ENCODE peak calls at places on chromosomes 4 and X, in four cellular contexts. B is PC-3, H is GM12878, R is aorta. Y is an unnamed sample.
A peak's percentile ranks its signal among the peaks of the same experiment; 100 is the strongest.

GRCh38 chrX:70169281-70169680 is 8.0 kb upstream of the DGAT2L6 start:
- DNase-seq in B (peak; percentile 7), R (no peak), H (no peak), Y (no peak)

GRCh38 chrX:116276191-116276700 is 105.7 kb downstream of the AGTR2 start:
- DNase-seq in B (no peak), H (no peak), R (no peak), Y (no peak)

GRCh38 chrX:138925330-138925729 is 213.8 kb upstream of the FGF13 start:
- DNase-seq in R (no peak), H (no peak), B (peak; percentile 92), Y (no peak)

GRCh38 chr4:74931386-74931785 is 1.5 kb upstream of the PARM1 start:
- DNase-seq in H (no peak), B (no peak), R (no peak), Y (no peak)

GRCh38 chr4:153020460-153020859 is 84.3 kb downstream of the FHDC1 start:
- DNase-seq in B (no peak), R (no peak), H (no peak), Y (no peak)

GRCh38 chrX:68273887-68274286 is 159.4 kb downstream of the OPHN1 start:
- DNase-seq in B (no peak), H (no peak), R (no peak), Y (no peak)

GRCh38 chr4:128427832-128428366 is 140.3 kb upstream of the PGRMC2 start:
- DNase-seq in R (no peak), H (no peak), B (peak; percentile 87), Y (peak; percentile 52)

GRCh38 chrX:68826113-68826980 is 2.5 kb upstream of the EFNB1 start:
- DNase-seq in H (no peak), B (no peak), R (no peak), Y (no peak)

GRCh38 chr4:149166886-149167285 is 648.8 kb downstream of the IQCM start:
- DNase-seq in R (no peak), H (no peak), B (no peak), Y (no peak)

GRCh38 chr4:156705291-156705690 is 266.3 kb downstream of the PDGFC start:
- DNase-seq in B (peak; percentile 26), R (no peak), H (no peak), Y (no peak)

GRCh38 chr4:139835006-139835405 is 169.4 kb downstream of the MGST2 start:
- DNase-seq in R (no peak), H (no peak), B (no peak), Y (no peak)

GRCh38 chrX:70998402-70999027 is 67.6 kb upstream of the SLC7A3 start:
- DNase-seq in H (no peak), R (no peak), B (peak; percentile 42), Y (no peak)

GRCh38 chr4:142452132-142452855 is 393.8 kb downstream of the INPP4B start:
- DNase-seq in H (no peak), B (peak; percentile 44), R (no peak), Y (no peak)

GRCh38 chr4:35975617-35976355 is 268.5 kb downstream of the ARAP2 start:
- DNase-seq in B (peak; percentile 10), R (no peak), H (no peak), Y (no peak)

GRCh38 chrX:51496501-51497291 is at the start of gene NUDT11:
- DNase-seq in R (peak; percentile 90), H (no peak), B (peak; percentile 51), Y (peak; percentile 72)

GRCh38 chr4:5751073-5751917 is 40.3 kb downstream of the EVC start:
- DNase-seq in H (no peak), B (no peak), R (no peak), Y (no peak)

GRCh38 chrX:103464071-103464773 is 55.1 kb downstream of the RAB40A start:
- DNase-seq in R (no peak), H (no peak), B (peak; percentile 55), Y (no peak)

GRCh38 chrX:103830848-103831247 is 1.2 kb downstream of the RAB9B start:
- DNase-seq in H (no peak), B (no peak), R (no peak), Y (no peak)

GRCh38 chr4:123449362-123449761 is 52.8 kb downstream of the SPRY1 start:
- DNase-seq in B (no peak), H (no peak), R (no peak), Y (no peak)

GRCh38 chrX:17459596-17459995 is 84.6 kb downstream of the NHS start:
- DNase-seq in R (no peak), B (no peak), H (no peak), Y (no peak)

GRCh38 chrX:132271330-132271729 is 52.1 kb upstream of the RAP2C start:
- DNase-seq in R (no peak), H (no peak), B (peak; percentile 73), Y (no peak)

GRCh38 chr4:168587326-168588125 is 90.7 kb downstream of the PALLD start:
- DNase-seq in R (peak; percentile 74), B (peak; percentile 95), H (no peak), Y (peak; percentile 94)

GRCh38 chrX:47992669-47993068 is 11.1 kb downstream of the ZNF182 start:
- DNase-seq in H (no peak), B (no peak), R (no peak), Y (no peak)

GRCh38 chr4:87839309-87839946 is 6.7 kb downstream of the MEPE start:
- DNase-seq in B (peak; percentile 45), R (no peak), H (no peak), Y (no peak)

GRCh38 chrX:12767856-12768255 is 23.4 kb upstream of the PRPS2 start:
- DNase-seq in R (no peak), H (no peak), B (no peak), Y (no peak)

DNA sequence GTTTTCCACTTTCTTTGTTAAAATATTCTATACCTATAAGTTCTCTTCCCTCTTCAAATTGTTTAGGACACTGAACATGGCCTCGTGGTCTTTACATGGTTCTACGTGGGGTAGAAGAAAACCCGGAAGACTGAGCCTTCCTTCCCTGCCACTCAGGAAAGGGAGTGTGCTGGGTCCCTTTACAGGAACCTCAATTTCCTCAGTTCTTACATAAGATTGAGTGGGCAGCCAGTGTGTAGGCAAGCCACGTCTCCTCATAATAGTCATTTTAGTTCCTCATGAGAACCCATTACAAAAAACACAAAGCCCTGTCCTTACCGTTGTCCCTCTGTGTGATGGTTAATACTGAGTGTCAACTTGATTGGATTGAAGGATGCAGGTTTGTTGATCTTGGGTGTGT is 28.7 kb upstream of the SMIM10L2A start:
- DNase-seq in H (no peak), R (no peak), B (no peak), Y (no peak)
- H3K4me1 ChIP-seq in H (no peaks in the 10 kb centered on the region), R (no peaks in the 10 kb centered on the region), B (peaks cover 35% of the 10 kb centered on the region), Y (peaks cover 13% of the 10 kb centered on the region)

GRCh38 chr4:338759-339097 is 1.1 kb downstream of the ZNF141 start:
- DNase-seq in H (no peak), R (no peak), B (no peak), Y (no peak)
- H3K27ac ChIP-seq in H (peak overlapping the region; percentile 91), R (no peak overlapping the region), B (no peak overlapping the region), Y (peak overlapping the region; percentile 55)

GRCh38 chr4:78647272-78647671 is 95.7 kb downstream of the ANXA3 start:
- DNase-seq in R (no peak), B (no peak), H (no peak), Y (no peak)

GRCh38 chr4:78645853-78646757 is 94.5 kb downstream of the ANXA3 start:
- DNase-seq in R (peak; percentile 76), H (no peak), B (peak; percentile 91), Y (peak; percentile 76)

GRCh38 chr4:78651250-78651860 is 99.8 kb downstream of the ANXA3 start:
- DNase-seq in R (no peak), B (no peak), H (no peak), Y (no peak)

GRCh38 chr4:78650106-78651021 is 98.8 kb downstream of the ANXA3 start:
- DNase-seq in H (no peak), R (no peak), B (peak; percentile 89), Y (no peak)

GRCh38 chr4:78648639-78649363 is 97.2 kb downstream of the ANXA3 start:
- DNase-seq in R (no peak), H (no peak), B (no peak), Y (no peak)
- H3K4me1 ChIP-seq in R (no peaks in the 10 kb centered on the region), H (peaks cover 4% of the 10 kb centered on the region), B (peaks cover 71% of the 10 kb centered on the region), Y (peaks cover 47% of the 10 kb centered on the region)

DNA sequence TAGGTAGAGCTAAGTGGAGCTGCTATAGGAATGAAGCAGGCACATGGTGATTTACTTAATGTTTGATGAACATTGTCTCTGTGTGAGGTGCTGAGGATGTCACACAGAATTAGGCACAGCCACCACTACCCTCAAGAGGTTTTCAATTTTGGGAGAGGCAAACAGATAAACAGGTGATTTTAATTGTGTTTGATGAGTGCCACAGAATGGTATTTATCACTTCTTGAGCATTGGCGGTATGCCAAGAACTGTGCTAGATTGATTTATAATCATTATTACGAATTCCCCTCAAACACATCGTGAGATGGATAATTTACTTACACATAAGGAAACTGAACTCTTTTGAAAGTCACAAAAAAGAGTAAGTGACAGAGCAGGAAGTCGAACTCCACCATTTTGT is 74.8 kb downstream of the FREM3 start:
- DNase-seq in R (no peak), B (no peak), H (no peak), Y (no peak)
- H3K27ac ChIP-seq in R (peak overlapping the region; percentile 85), B (no peak overlapping the region), H (no peak overlapping the region), Y (no peak overlapping the region)

GRCh38 chr4:7902826-7903225 is 36.8 kb downstream of the AFAP1 start:
- DNase-seq in R (no peak), B (no peak), H (no peak), Y (no peak)
- H3K4me1 ChIP-seq in R (peaks cover 2% of the 10 kb centered on the region), B (peaks cover 25% of the 10 kb centered on the region), H (no peaks in the 10 kb centered on the region), Y (peaks cover 31% of the 10 kb centered on the region)

GRCh38 chrX:77893713-77894112 is 1.5 kb downstream of the MAGT1 start:
- DNase-seq in R (no peak), B (no peak), H (no peak), Y (no peak)
- H3K27ac ChIP-seq in R (no peak overlapping the region), B (no peak overlapping the region), H (no peak overlapping the region), Y (no peak overlapping the region)

GRCh38 chr4:147833741-147834140 is 101.9 kb downstream of the ARHGAP10 start:
- DNase-seq in H (no peak), B (no peak), R (no peak), Y (no peak)
- H3K4me1 ChIP-seq in H (peaks cover 10% of the 10 kb centered on the region), B (peaks cover 31% of the 10 kb centered on the region), R (peaks cover 6% of the 10 kb centered on the region), Y (peaks cover 37% of the 10 kb centered on the region)

DNA sequence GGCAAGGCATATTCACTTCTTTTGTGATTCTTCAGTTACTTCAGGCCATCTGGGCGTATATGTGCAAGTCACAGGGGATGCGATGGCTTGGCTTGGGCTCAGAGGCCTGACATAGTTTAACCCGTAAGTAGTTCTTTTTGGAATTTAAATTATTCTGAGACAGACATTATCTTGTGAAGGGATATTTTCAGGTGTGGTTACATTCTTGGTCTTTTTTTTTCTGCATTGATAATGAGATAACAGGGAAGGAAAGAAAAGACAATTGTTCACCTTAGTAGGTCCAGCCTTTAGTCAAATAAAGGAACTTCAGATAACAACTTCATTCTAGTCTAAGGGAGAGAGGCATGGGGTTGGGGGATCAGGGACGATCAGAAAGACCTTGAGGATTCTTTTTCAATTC is 74.8 kb downstream of the TEX13C start:
- DNase-seq in B (no peak), H (no peak), R (no peak), Y (no peak)
- H3K27ac ChIP-seq in B (no peak overlapping the region), H (no peak overlapping the region), R (no peak overlapping the region), Y (no peak overlapping the region)